ENCODE peak calls at places on chromosome 14, in four cellular contexts. One of them, this sample, is unnamed.

GRCh38 chr14:37583358-37584210 is 11.5 kb downstream of the FOXA1 start:
- DNase-seq in CD4-positive, CD25-positive, alpha-beta regulatory T cell: no peak
- DNase-seq in right cardiac atrium: peak
- DNase-seq in C1 segment of cervical spinal cord: no peak
- DNase-seq in this sample: no peak

GRCh38 chr14:32724864-32725550 is 213.7 kb upstream of the NPAS3 start:
- DNase-seq in right cardiac atrium: no peak
- DNase-seq in C1 segment of cervical spinal cord: no peak
- DNase-seq in CD4-positive, CD25-positive, alpha-beta regulatory T cell: no peak
- DNase-seq in this sample: no peak

GRCh38 chr14:22824711-22825359 is 4.9 kb upstream of the MRPL52 start:
- DNase-seq in C1 segment of cervical spinal cord: no peak
- DNase-seq in CD4-positive, CD25-positive, alpha-beta regulatory T cell: no peak
- DNase-seq in right cardiac atrium: no peak
- DNase-seq in this sample: no peak

GRCh38 chr14:100533647-100534485 is 53.4 kb downstream of the BEGAIN start:
- DNase-seq in CD4-positive, CD25-positive, alpha-beta regulatory T cell: peak
- DNase-seq in right cardiac atrium: peak
- DNase-seq in C1 segment of cervical spinal cord: no peak
- DNase-seq in this sample: no peak

GRCh38 chr14:22168092-22168955 is 420.7 kb downstream of the DAD1 start:
- DNase-seq in CD4-positive, CD25-positive, alpha-beta regulatory T cell: no peak
- DNase-seq in right cardiac atrium: no peak
- DNase-seq in C1 segment of cervical spinal cord: no peak
- DNase-seq in this sample: no peak

GRCh38 chr14:95267306-95267705 is 52.4 kb downstream of the CLMN start:
- DNase-seq in C1 segment of cervical spinal cord: no peak
- DNase-seq in right cardiac atrium: no peak
- DNase-seq in CD4-positive, CD25-positive, alpha-beta regulatory T cell: no peak
- DNase-seq in this sample: no peak

GRCh38 chr14:28542040-28542439 is 224.5 kb upstream of the FOXG1 start:
- DNase-seq in CD4-positive, CD25-positive, alpha-beta regulatory T cell: no peak
- DNase-seq in right cardiac atrium: no peak
- DNase-seq in C1 segment of cervical spinal cord: no peak
- DNase-seq in this sample: no peak

GRCh38 chr14:70888681-70889175 is 18.5 kb upstream of the PCNX1 start:
- DNase-seq in CD4-positive, CD25-positive, alpha-beta regulatory T cell: no peak
- DNase-seq in right cardiac atrium: no peak
- DNase-seq in C1 segment of cervical spinal cord: no peak
- DNase-seq in this sample: no peak

GRCh38 chr14:51067306-51067705 is 27.6 kb downstream of the TRIM9 start:
- DNase-seq in CD4-positive, CD25-positive, alpha-beta regulatory T cell: no peak
- DNase-seq in C1 segment of cervical spinal cord: no peak
- DNase-seq in right cardiac atrium: no peak
- DNase-seq in this sample: no peak

GRCh38 chr14:45867046-45867894 is 614.3 kb upstream of the MIS18BP1 start:
- DNase-seq in CD4-positive, CD25-positive, alpha-beta regulatory T cell: no peak
- DNase-seq in C1 segment of cervical spinal cord: no peak
- DNase-seq in right cardiac atrium: no peak
- DNase-seq in this sample: no peak

GRCh38 chr14:99522457-99522891 is 41.3 kb downstream of the CCNK start:
- DNase-seq in right cardiac atrium: peak
- DNase-seq in C1 segment of cervical spinal cord: no peak
- DNase-seq in CD4-positive, CD25-positive, alpha-beta regulatory T cell: no peak
- DNase-seq in this sample: no peak

GRCh38 chr14:45253754-45254300 is 825 bp upstream of the MIS18BP1 start:
- DNase-seq in right cardiac atrium: peak
- DNase-seq in CD4-positive, CD25-positive, alpha-beta regulatory T cell: no peak
- DNase-seq in C1 segment of cervical spinal cord: no peak
- DNase-seq in this sample: no peak

GRCh38 chr14:24556756-24557155 is 19.3 kb downstream of the CTSG start:
- DNase-seq in CD4-positive, CD25-positive, alpha-beta regulatory T cell: no peak
- DNase-seq in right cardiac atrium: no peak
- DNase-seq in C1 segment of cervical spinal cord: no peak
- DNase-seq in this sample: no peak

GRCh38 chr14:66638688-66639087 is 130.7 kb downstream of the GPHN start:
- DNase-seq in CD4-positive, CD25-positive, alpha-beta regulatory T cell: no peak
- DNase-seq in right cardiac atrium: no peak
- DNase-seq in C1 segment of cervical spinal cord: no peak
- DNase-seq in this sample: no peak

GRCh38 chr14:65156568-65157366 is 54.5 kb upstream of the MAX start:
- DNase-seq in CD4-positive, CD25-positive, alpha-beta regulatory T cell: no peak
- DNase-seq in C1 segment of cervical spinal cord: no peak
- DNase-seq in right cardiac atrium: peak
- DNase-seq in this sample: no peak

GRCh38 chr14:96663076-96663475 is 134.1 kb upstream of the VRK1 start:
- DNase-seq in right cardiac atrium: no peak
- DNase-seq in C1 segment of cervical spinal cord: no peak
- DNase-seq in CD4-positive, CD25-positive, alpha-beta regulatory T cell: no peak
- DNase-seq in this sample: no peak

GRCh38 chr14:61525293-61526011 is 169.9 kb upstream of the HIF1A start:
- DNase-seq in right cardiac atrium: peak
- DNase-seq in C1 segment of cervical spinal cord: peak
- DNase-seq in CD4-positive, CD25-positive, alpha-beta regulatory T cell: peak
- DNase-seq in this sample: no peak

GRCh38 chr14:69376439-69376838 is 21.7 kb downstream of the ERH start:
- DNase-seq in C1 segment of cervical spinal cord: no peak
- DNase-seq in right cardiac atrium: no peak
- DNase-seq in CD4-positive, CD25-positive, alpha-beta regulatory T cell: no peak
- DNase-seq in this sample: no peak

GRCh38 chr14:104388011-104388521 is 191.5 kb upstream of the C14orf180 start:
- DNase-seq in C1 segment of cervical spinal cord: no peak
- DNase-seq in right cardiac atrium: no peak
- DNase-seq in CD4-positive, CD25-positive, alpha-beta regulatory T cell: no peak
- DNase-seq in this sample: no peak

GRCh38 chr14:92987148-92987570 is 64.2 kb downstream of the CHGA start:
- DNase-seq in right cardiac atrium: no peak
- DNase-seq in C1 segment of cervical spinal cord: no peak
- DNase-seq in CD4-positive, CD25-positive, alpha-beta regulatory T cell: no peak
- DNase-seq in this sample: no peak

GRCh38 chr14:55707365-55707804 is 127.4 kb downstream of the KTN1 start:
- DNase-seq in CD4-positive, CD25-positive, alpha-beta regulatory T cell: no peak
- DNase-seq in C1 segment of cervical spinal cord: no peak
- DNase-seq in right cardiac atrium: no peak
- DNase-seq in this sample: no peak

GRCh38 chr14:96139879-96140278 is 64.8 kb upstream of the BDKRB2 start:
- DNase-seq in C1 segment of cervical spinal cord: no peak
- DNase-seq in CD4-positive, CD25-positive, alpha-beta regulatory T cell: no peak
- DNase-seq in right cardiac atrium: no peak
- DNase-seq in this sample: no peak

GRCh38 chr14:25038044-25038668 is 11.8 kb downstream of the STXBP6 start:
- DNase-seq in C1 segment of cervical spinal cord: no peak
- DNase-seq in right cardiac atrium: no peak
- DNase-seq in CD4-positive, CD25-positive, alpha-beta regulatory T cell: no peak
- DNase-seq in this sample: no peak

GRCh38 chr14:81329640-81330385 is 70.3 kb downstream of the STON2 start:
- DNase-seq in C1 segment of cervical spinal cord: no peak
- DNase-seq in right cardiac atrium: no peak
- DNase-seq in CD4-positive, CD25-positive, alpha-beta regulatory T cell: no peak
- DNase-seq in this sample: no peak

GRCh38 chr14:24712909-24713308 is 78.9 kb upstream of the GZMB start:
- DNase-seq in right cardiac atrium: no peak
- DNase-seq in CD4-positive, CD25-positive, alpha-beta regulatory T cell: no peak
- DNase-seq in C1 segment of cervical spinal cord: no peak
- DNase-seq in this sample: no peak

GRCh38 chr14:77133718-77134338 is 7.8 kb downstream of the ZDHHC22 start:
- DNase-seq in C1 segment of cervical spinal cord: no peak
- DNase-seq in CD4-positive, CD25-positive, alpha-beta regulatory T cell: peak
- DNase-seq in right cardiac atrium: peak
- DNase-seq in this sample: no peak

GRCh38 chr14:63164108-63164683 is 40.0 kb upstream of the RHOJ start:
- DNase-seq in right cardiac atrium: no peak
- DNase-seq in C1 segment of cervical spinal cord: no peak
- DNase-seq in CD4-positive, CD25-positive, alpha-beta regulatory T cell: no peak
- DNase-seq in this sample: no peak

GRCh38 chr14:65954915-65955314 is 531.3 kb upstream of the CCDC196 start:
- DNase-seq in C1 segment of cervical spinal cord: no peak
- DNase-seq in CD4-positive, CD25-positive, alpha-beta regulatory T cell: no peak
- DNase-seq in right cardiac atrium: no peak
- DNase-seq in this sample: no peak

GRCh38 chr14:56153271-56153670 is 35.1 kb downstream of the PELI2 start:
- DNase-seq in CD4-positive, CD25-positive, alpha-beta regulatory T cell: no peak
- DNase-seq in C1 segment of cervical spinal cord: no peak
- DNase-seq in right cardiac atrium: no peak
- DNase-seq in this sample: no peak

GRCh38 chr14:87059060-87059827 is 933.7 kb downstream of the GALC start:
- DNase-seq in CD4-positive, CD25-positive, alpha-beta regulatory T cell: no peak
- DNase-seq in C1 segment of cervical spinal cord: no peak
- DNase-seq in right cardiac atrium: no peak
- DNase-seq in this sample: no peak

GRCh38 chr14:91008759-91009409 is 51.6 kb downstream of the RPS6KA5 start:
- DNase-seq in C1 segment of cervical spinal cord: no peak
- DNase-seq in CD4-positive, CD25-positive, alpha-beta regulatory T cell: no peak
- DNase-seq in right cardiac atrium: no peak
- DNase-seq in this sample: no peak

GRCh38 chr14:94373708-94374107 is 14.7 kb downstream of the SERPINA1 start:
- DNase-seq in CD4-positive, CD25-positive, alpha-beta regulatory T cell: no peak
- DNase-seq in right cardiac atrium: no peak
- DNase-seq in C1 segment of cervical spinal cord: no peak
- DNase-seq in this sample: no peak

GRCh38 chr14:62694075-62694474 is 351.2 kb downstream of the KCNH5 start:
- DNase-seq in CD4-positive, CD25-positive, alpha-beta regulatory T cell: no peak
- DNase-seq in right cardiac atrium: no peak
- DNase-seq in C1 segment of cervical spinal cord: no peak
- DNase-seq in this sample: no peak

This sample was measured in occipital lobe.